ENCODE peak calls at places on chromosomes 12 and 14, in eight cellular contexts. N is activated T-helper 9 cell treated with anti-CD3 and anti-CD28 coated beads, Interleukin-2, amount 50 U/mL, for 16 hours; W is activated T-helper 1 cell treated with anti-CD3 and anti-CD28 coated beads, Interleukin-12 subunit alpha, Interleukin-12 subunit beta, Interleukin-2, Interleukin-4 antibody, amounts not matched to agents 30 ng/mL and 10 ng/mL and 1 ng/mL, durations not matched to agents 14 hours and 24 hours and 36 hours; B is stomach; L is GM23248; J is astrocyte of the cerebellum; Z is NCI-H1092 treated with DMSO at 0.1 percent for 48 hours; P is Peyer's patch. I is an unnamed sample.

GRCh38 chr14:43406936-43407335 is 1100.1 kb downstream of the FSCB start:
- DNase-seq in W (no peak), J (no peak), Z (no peak), B (no peak), N (no peak), P (no peak), L (no peak), I (no peak)

GRCh38 chr12:123115409-123116111 is 35.3 kb downstream of the PITPNM2 start:
- DNase-seq in L (peak; percentile 92), W (no peak), J (peak; percentile 81), Z (no peak), P (peak; percentile 65), B (no peak), N (no peak), I (peak; percentile 93)

GRCh38 chr12:46214668-46215429 is 54.0 kb downstream of the SLC38A1 start:
- DNase-seq in P (peak; percentile 90), W (peak; percentile 85), J (no peak), Z (no peak), N (peak; percentile 72), B (peak; percentile 45), L (no peak), I (peak; percentile 51)

GRCh38 chr12:132400011-132400641 is 70.7 kb upstream of the GALNT9 start:
- DNase-seq in J (no peak), B (no peak), N (no peak), Z (peak; percentile 62), P (peak; percentile 37), W (no peak), L (peak; percentile 17), I (no peak)

GRCh38 chr12:34406996-34407300 is 384.7 kb downstream of the ALG10 start:
- DNase-seq in W (no peak), B (no peak), Z (no peak), J (no peak), P (peak; percentile 10), N (no peak), L (no peak), I (no peak)

GRCh38 chr14:28681681-28682080 is 84.9 kb upstream of the FOXG1 start:
- DNase-seq in B (no peak), Z (no peak), P (no peak), W (no peak), N (no peak), L (no peak), J (no peak), I (no peak)

GRCh38 chr12:20264608-20265114 is 103.7 kb upstream of the PDE3A start:
- DNase-seq in J (no peak), W (no peak), L (no peak), P (no peak), N (no peak), Z (no peak), B (no peak), I (peak; percentile 50)

GRCh38 chr14:58455593-58456265 is 28.2 kb downstream of the KIAA0586 start:
- DNase-seq in W (no peak), L (peak; percentile 28), N (no peak), P (no peak), J (no peak), Z (no peak), B (no peak), I (no peak)

GRCh38 chr14:76955575-76956252 is 72.8 kb downstream of the IRF2BPL start:
- DNase-seq in Z (peak; percentile 80), J (no peak), L (peak; percentile 89), B (no peak), W (peak; percentile 51), P (peak; percentile 62), N (peak; percentile 36), I (peak; percentile 58)

GRCh38 chr12:107402041-107403022 is 283.3 kb upstream of the PWP1 start:
- DNase-seq in Z (peak; percentile 63), W (peak; percentile 52), J (peak; percentile 55), N (peak; percentile 45), P (peak; percentile 82), L (peak; percentile 78), B (peak; percentile 42), I (peak; percentile 70)

GRCh38 chr14:92513204-92513965 is at the start of gene RIN3:
- DNase-seq in W (peak; percentile 33), L (peak; percentile 84), P (peak; percentile 72), B (no peak), J (no peak), Z (peak; percentile 29), N (peak; percentile 13), I (peak; percentile 68)

GRCh38 chr14:104297721-104298401 is 159.5 kb downstream of the KIF26A start:
- DNase-seq in N (no peak), W (no peak), Z (no peak), B (no peak), P (no peak), J (no peak), L (no peak), I (no peak)

GRCh38 chr14:38405851-38406630 is 150.1 kb upstream of the CLEC14A start:
- DNase-seq in J (no peak), W (no peak), N (no peak), L (peak; percentile 60), P (no peak), Z (peak; percentile 62), B (no peak), I (peak; percentile 86)

GRCh38 chr12:123713398-123714301 is 1.5 kb downstream of the ATP6V0A2 start:
- DNase-seq in W (peak; percentile 8), P (peak; percentile 57), N (no peak), Z (no peak), B (peak; percentile 37), L (peak; percentile 48), J (no peak), I (peak; percentile 24)

GRCh38 chr12:115227137-115227615 is 543.2 kb upstream of the TBX3 start:
- DNase-seq in N (no peak), B (no peak), L (peak; percentile 97), Z (no peak), P (peak; percentile 48), W (no peak), J (no peak), I (peak; percentile 90)

GRCh38 chr14:32514236-32514635 is 185.1 kb downstream of the AKAP6 start:
- DNase-seq in W (no peak), Z (no peak), L (peak; percentile 18), B (no peak), P (no peak), J (no peak), N (no peak), I (peak; percentile 59)

GRCh38 chr12:12357697-12358476 is 1.0 kb downstream of the BORCS5 start:
- DNase-seq in L (peak; percentile 79), B (no peak), Z (peak; percentile 73), J (no peak), W (no peak), P (no peak), N (no peak), I (no peak)

GRCh38 chr12:130014485-130014807 is 110.6 kb upstream of the TMEM132D start:
- DNase-seq in B (no peak), P (no peak), L (peak; percentile 6), W (no peak), Z (no peak), N (no peak), J (no peak), I (no peak)

GRCh38 chr12:27424631-27425230 is 21.8 kb upstream of the SMCO2 start:
- DNase-seq in Z (no peak), J (peak; percentile 57), B (no peak), L (peak; percentile 81), W (no peak), N (no peak), P (no peak), I (peak; percentile 71)

GRCh38 chr12:99121476-99121965 is 476.4 kb downstream of the APAF1 start:
- DNase-seq in N (no peak), Z (peak; percentile 55), W (no peak), L (no peak), J (no peak), B (no peak), P (no peak), I (no peak)

GRCh38 chr12:11814362-11814761 is 164.9 kb downstream of the ETV6 start:
- DNase-seq in B (no peak), J (peak; percentile 19), N (no peak), L (peak; percentile 91), W (no peak), P (no peak), Z (no peak), I (peak; percentile 77)

GRCh38 chr14:74882103-74882920 is 596 bp downstream of the DLST start:
- DNase-seq in L (peak; percentile 90), B (peak; percentile 64), Z (peak; percentile 34), J (no peak), W (peak; percentile 40), N (peak; percentile 26), P (peak; percentile 74), I (peak; percentile 47)

GRCh38 chr12:113149361-113150150 is at the start of gene CFAP73:
- DNase-seq in W (no peak), J (peak; percentile 80), N (no peak), L (peak; percentile 90), B (peak; percentile 72), P (peak; percentile 65), Z (peak; percentile 19), I (peak; percentile 83)

GRCh38 chr14:33120341-33120740 is 181.7 kb downstream of the NPAS3 start:
- DNase-seq in P (no peak), W (no peak), N (no peak), Z (no peak), L (peak; percentile 34), J (no peak), B (no peak), I (peak; percentile 68)

GRCh38 chr12:3452348-3452747 is 38.7 kb upstream of the PRMT8 start:
- DNase-seq in W (no peak), N (no peak), Z (no peak), L (no peak), J (no peak), B (no peak), P (no peak), I (no peak)

GRCh38 chr12:78703820-78704525 is 160.6 kb upstream of the SYT1 start:
- DNase-seq in W (no peak), L (peak; percentile 90), Z (no peak), N (no peak), J (peak; percentile 72), B (no peak), P (no peak), I (peak; percentile 86)

GRCh38 chr12:52333321-52333720 is 12.1 kb upstream of the KRT83 start:
- DNase-seq in J (no peak), P (no peak), L (no peak), W (no peak), Z (no peak), N (no peak), B (no peak), I (no peak)

GRCh38 chr12:75814856-75815754 is 216.5 kb downstream of the PHLDA1 start:
- DNase-seq in L (peak; percentile 96), B (no peak), N (no peak), J (peak; percentile 95), W (no peak), P (no peak), Z (no peak), I (peak; percentile 95)

GRCh38 chr14:90811641-90812040 is 4.6 kb downstream of the TTC7B start:
- DNase-seq in J (no peak), Z (no peak), P (no peak), W (no peak), L (no peak), N (no peak), B (no peak), I (no peak)

I was measured in amniotic epithelial cell.